ENCODE peak calls at places on chromosomes 13 and 19, in eight cellular contexts. X is activated CD4-positive, alpha-beta T cell treated with anti-CD3 and anti-CD28 coated beads for 1 hour; M is RPMI8226; O is HEK293T; E is stomach; N is cardiac fibroblast; F is stimulated activated CD4-positive, alpha-beta T cell treated with anti-CD3 and anti-CD28 coated beads, Interleukin-15, amount 100 ng/mL, for 24 hours; H is NCI-H226. G is an unnamed sample.

GRCh38 chr13:106619688-106620555 is 52.0 kb upstream of the ARGLU1 start:
- DNase-seq in X (no peak), M (peak), O (peak), E (no peak), N (peak), F (peak), H (peak), G (no peak)

GRCh38 chr13:25971499-25972145 is 80.2 kb downstream of the SHISA2 start:
- DNase-seq in X (no peak), M (no peak), O (no peak), E (no peak), N (no peak), F (no peak), H (no peak), G (no peak)

GRCh38 chr19:54457773-54458647 is 5.6 kb downstream of the LENG9 start:
- DNase-seq in X (no peak), M (no peak), O (no peak), E (no peak), N (no peak), F (no peak), H (no peak), G (peak)

GRCh38 chr19:34938886-34939285 is 12.2 kb downstream of the ZNF30 start:
- DNase-seq in X (no peak), M (no peak), O (no peak), E (no peak), N (no peak), F (no peak), H (no peak), G (no peak)

GRCh38 chr13:94886191-94886590 is 173.8 kb upstream of the SOX21 start:
- DNase-seq in X (no peak), M (no peak), O (no peak), E (no peak), N (peak), F (no peak), H (peak), G (no peak)

GRCh38 chr13:61508936-61509335 is 93.3 kb upstream of the PCDH20 start:
- DNase-seq in X (no peak), M (no peak), O (no peak), E (no peak), N (no peak), F (no peak), H (no peak), G (no peak)

GRCh38 chr13:112891477-112892401 is 77.3 kb upstream of the MCF2L start:
- DNase-seq in X (no peak), M (peak), O (no peak), E (peak), N (no peak), F (no peak), H (no peak), G (peak)

GRCh38 chr19:48498922-48499321 is 12.7 kb downstream of the LMTK3 start:
- DNase-seq in X (no peak), M (no peak), O (no peak), E (no peak), N (no peak), F (no peak), H (no peak), G (no peak)

GRCh38 chr13:25901460-25902376 is 150.1 kb downstream of the SHISA2 start:
- DNase-seq in X (no peak), M (no peak), O (no peak), E (no peak), N (peak), F (peak), H (peak), G (no peak)

GRCh38 chr13:28685892-28686291 is 27.0 kb downstream of the POMP start:
- DNase-seq in X (no peak), M (no peak), O (no peak), E (no peak), N (no peak), F (no peak), H (no peak), G (no peak)

GRCh38 chr13:24225062-24225461 is 64.5 kb downstream of the SPATA13 start:
- DNase-seq in X (no peak), M (no peak), O (no peak), E (no peak), N (no peak), F (no peak), H (no peak), G (no peak)

GRCh38 chr19:49565261-49565660 is 15.1 kb downstream of the NOSIP start:
- DNase-seq in X (no peak), M (peak), O (no peak), E (peak), N (peak), F (no peak), H (no peak), G (no peak)

GRCh38 chr13:91247768-91248167 is 99.7 kb upstream of the MIR17HG start:
- DNase-seq in X (no peak), M (no peak), O (no peak), E (no peak), N (no peak), F (no peak), H (no peak), G (no peak)

GRCh38 chr19:8194528-8195275 is 14.5 kb upstream of the CERS4 start:
- DNase-seq in X (peak), M (no peak), O (no peak), E (peak), N (no peak), F (peak), H (no peak), G (no peak)

GRCh38 chr19:14544977-14545715 is 15.8 kb downstream of the TECR start:
- DNase-seq in X (no peak), M (no peak), O (no peak), E (no peak), N (no peak), F (no peak), H (no peak), G (peak)

GRCh38 chr13:53507741-53508140 is 479.1 kb downstream of the OLFM4 start:
- DNase-seq in X (no peak), M (no peak), O (no peak), E (no peak), N (no peak), F (no peak), H (no peak), G (no peak)

GRCh38 chr19:459724-460511 is 915 bp downstream of the SHC2 start:
- DNase-seq in X (no peak), M (peak), O (peak), E (peak), N (peak), F (peak), H (peak), G (peak)

GRCh38 chr13:45374917-45375316 is 33.9 kb upstream of the TPT1 start:
- DNase-seq in X (no peak), M (no peak), O (no peak), E (no peak), N (no peak), F (no peak), H (peak), G (no peak)

G was measured in kidney.